ENCODE peak calls at places on chromosomes 4 and X, in four cellular contexts. N is neural crest cell; F is posterior cingulate gyrus; B is activated CD4-positive, alpha-beta T cell treated with anti-CD3 and anti-CD28 coated beads for 1 hour. Z is an unnamed sample.

GRCh38 chr4:40197879-40198689 is 1.3 kb downstream of the RHOH start:
- DNase-seq in N (no peak), F (no peak), B (no peak), Z (peak; percentile 38)

GRCh38 chr4:168877779-168878491 is 132.1 kb downstream of the CBR4 start:
- DNase-seq in N (peak; percentile 42), F (peak; percentile 84), B (no peak), Z (peak; percentile 39)

GRCh38 chrX:124796989-124797388 is 450.6 kb downstream of the SH2D1A start:
- DNase-seq in N (no peak), F (no peak), B (no peak), Z (no peak)

GRCh38 chr4:31918891-31919290 is 1198.7 kb downstream of the PCDH7 start:
- DNase-seq in N (no peak), F (no peak), B (no peak), Z (no peak)

GRCh38 chrX:126339926-126340325 is 173.8 kb upstream of the DCAF12L2 start:
- DNase-seq in N (no peak), F (no peak), B (no peak), Z (no peak)

GRCh38 chr4:77095101-77095826 is 19.5 kb upstream of the CCNI start:
- DNase-seq in N (peak; percentile 70), F (peak; percentile 92), B (peak; percentile 56), Z (peak; percentile 79)

GRCh38 chr4:124178449-124179021 is 534.0 kb downstream of the ANKRD50 start:
- DNase-seq in N (no peak), F (no peak), B (no peak), Z (no peak)

GRCh38 chr4:47639531-47639930 is 154.5 kb downstream of the ATP10D start:
- DNase-seq in N (no peak), F (no peak), B (no peak), Z (no peak)

GRCh38 chr4:88533088-88533790 is 9.7 kb upstream of the PYURF start:
- DNase-seq in N (no peak), F (no peak), B (no peak), Z (no peak)

GRCh38 chr4:92270908-92271307 is 32.9 kb upstream of the GRID2 start:
- DNase-seq in N (no peak), F (no peak), B (no peak), Z (no peak)

GRCh38 chr4:8618961-8619720 is 26.6 kb downstream of the CPZ start:
- DNase-seq in N (no peak), F (peak; percentile 56), B (no peak), Z (no peak)

GRCh38 chrX:11952176-11952720 is 186.0 kb upstream of the FRMPD4 start:
- DNase-seq in N (no peak), F (no peak), B (no peak), Z (no peak)

GRCh38 chr4:43374352-43374751 is 481.8 kb downstream of the GRXCR1 start:
- DNase-seq in N (no peak), F (no peak), B (no peak), Z (no peak)